ENCODE peak calls at places on chromosomes 1 and 21, in five cellular contexts. One of them, this sample, is unnamed.

GRCh38 chr1:205074513-205074912 is 9.7 kb downstream of the TMEM81 start:
- DNase-seq in stomach: no peak
- DNase-seq in gastrocnemius medialis: no peak
- DNase-seq in Peyer's patch: no peak
- DNase-seq in ovary: no peak
- DNase-seq in this sample: peak; percentile 55

GRCh38 chr21:42237577-42237976 is 18.6 kb downstream of the ABCG1 start:
- DNase-seq in gastrocnemius medialis: no peak
- DNase-seq in ovary: no peak
- DNase-seq in stomach: no peak
- DNase-seq in Peyer's patch: no peak
- DNase-seq in this sample: no peak

GRCh38 chr1:44327679-44328491 is 27.2 kb downstream of the ERI3 start:
- DNase-seq in Peyer's patch: peak; percentile 78
- DNase-seq in ovary: peak; percentile 71
- DNase-seq in stomach: peak; percentile 79
- DNase-seq in gastrocnemius medialis: peak; percentile 77
- DNase-seq in this sample: peak; percentile 92

GRCh38 chr1:3668148-3668547 is 15.8 kb downstream of the TP73 start:
- DNase-seq in gastrocnemius medialis: no peak
- DNase-seq in ovary: no peak
- DNase-seq in stomach: no peak
- DNase-seq in Peyer's patch: no peak
- DNase-seq in this sample: no peak

GRCh38 chr1:34147301-34147700 is 17.7 kb downstream of the CSMD2 start:
- DNase-seq in stomach: no peak
- DNase-seq in gastrocnemius medialis: no peak
- DNase-seq in Peyer's patch: no peak
- DNase-seq in ovary: no peak
- DNase-seq in this sample: no peak

GRCh38 chr1:173914366-173914871 is 2.7 kb downstream of the SERPINC1 start:
- DNase-seq in gastrocnemius medialis: no peak
- DNase-seq in Peyer's patch: peak; percentile 69
- DNase-seq in stomach: peak; percentile 37
- DNase-seq in ovary: no peak
- DNase-seq in this sample: peak; percentile 42

GRCh38 chr1:183604048-183604808 is 14.0 kb upstream of the NCF2 start:
- DNase-seq in stomach: peak; percentile 35
- DNase-seq in ovary: no peak
- DNase-seq in gastrocnemius medialis: no peak
- DNase-seq in Peyer's patch: no peak
- DNase-seq in this sample: no peak

GRCh38 chr1:234961468-234962339 is 166.9 kb downstream of the TOMM20 start:
- DNase-seq in stomach: no peak
- DNase-seq in gastrocnemius medialis: no peak
- DNase-seq in ovary: no peak
- DNase-seq in Peyer's patch: peak; percentile 57
- DNase-seq in this sample: peak; percentile 23

GRCh38 chr1:34858901-34859441 is 578 bp downstream of the SMIM12 start:
- DNase-seq in gastrocnemius medialis: no peak
- DNase-seq in ovary: peak; percentile 56
- DNase-seq in stomach: no peak
- DNase-seq in Peyer's patch: peak; percentile 47
- DNase-seq in this sample: peak; percentile 55

GRCh38 chr21:29290245-29290644 is 8.5 kb upstream of the BACH1 start:
- DNase-seq in stomach: no peak
- DNase-seq in ovary: no peak
- DNase-seq in Peyer's patch: no peak
- DNase-seq in gastrocnemius medialis: no peak
- DNase-seq in this sample: no peak

GRCh38 chr1:10888791-10889627 is 92.6 kb upstream of the CASZ1 start:
- DNase-seq in ovary: no peak
- DNase-seq in gastrocnemius medialis: no peak
- DNase-seq in stomach: no peak
- DNase-seq in Peyer's patch: no peak
- DNase-seq in this sample: no peak

GRCh38 chr1:17028662-17029188 is 17.0 kb upstream of the ATP13A2 start:
- DNase-seq in ovary: no peak
- DNase-seq in stomach: no peak
- DNase-seq in gastrocnemius medialis: no peak
- DNase-seq in Peyer's patch: no peak
- DNase-seq in this sample: no peak

GRCh38 chr1:116466810-116467557 is 93.9 kb downstream of the ATP1A1 start:
- DNase-seq in ovary: no peak
- DNase-seq in stomach: no peak
- DNase-seq in gastrocnemius medialis: no peak
- DNase-seq in Peyer's patch: no peak
- DNase-seq in this sample: no peak

GRCh38 chr1:3148171-3148570 is 79.2 kb downstream of the PRDM16 start:
- DNase-seq in gastrocnemius medialis: no peak
- DNase-seq in ovary: no peak
- DNase-seq in stomach: no peak
- DNase-seq in Peyer's patch: no peak
- DNase-seq in this sample: no peak

GRCh38 chr1:235424092-235424491 is 56.9 kb downstream of the TBCE start:
- DNase-seq in ovary: no peak
- DNase-seq in stomach: no peak
- DNase-seq in gastrocnemius medialis: no peak
- DNase-seq in Peyer's patch: peak; percentile 10
- DNase-seq in this sample: no peak

GRCh38 chr1:147084273-147085096 is 87.8 kb downstream of the PRKAB2 start:
- DNase-seq in Peyer's patch: peak; percentile 82
- DNase-seq in stomach: peak; percentile 63
- DNase-seq in ovary: peak; percentile 35
- DNase-seq in gastrocnemius medialis: peak; percentile 42
- DNase-seq in this sample: peak; percentile 81

GRCh38 chr1:246418565-246419312 is 88.3 kb downstream of the SMYD3 start:
- DNase-seq in gastrocnemius medialis: no peak
- DNase-seq in ovary: no peak
- DNase-seq in stomach: no peak
- DNase-seq in Peyer's patch: no peak
- DNase-seq in this sample: no peak

GRCh38 chr1:157043685-157044084 is 1.9 kb downstream of the ARHGEF11 start:
- DNase-seq in Peyer's patch: no peak
- DNase-seq in ovary: no peak
- DNase-seq in stomach: no peak
- DNase-seq in gastrocnemius medialis: no peak
- DNase-seq in this sample: no peak

GRCh38 chr1:84090447-84091244 is 53.4 kb upstream of the PRKACB start:
- DNase-seq in stomach: no peak
- DNase-seq in ovary: no peak
- DNase-seq in gastrocnemius medialis: no peak
- DNase-seq in Peyer's patch: no peak
- DNase-seq in this sample: no peak

GRCh38 chr1:222643603-222643936 is 25.7 kb downstream of the MIA3 start:
- DNase-seq in ovary: no peak
- DNase-seq in Peyer's patch: no peak
- DNase-seq in gastrocnemius medialis: no peak
- DNase-seq in stomach: no peak
- DNase-seq in this sample: no peak

GRCh38 chr1:51950701-51951100 is 39.8 kb downstream of the RAB3B start:
- DNase-seq in ovary: no peak
- DNase-seq in Peyer's patch: no peak
- DNase-seq in stomach: no peak
- DNase-seq in gastrocnemius medialis: no peak
- DNase-seq in this sample: no peak

GRCh38 chr1:208079161-208079560 is 165.0 kb downstream of the PLXNA2 start:
- DNase-seq in Peyer's patch: no peak
- DNase-seq in ovary: no peak
- DNase-seq in gastrocnemius medialis: no peak
- DNase-seq in stomach: no peak
- DNase-seq in this sample: no peak

DNA sequence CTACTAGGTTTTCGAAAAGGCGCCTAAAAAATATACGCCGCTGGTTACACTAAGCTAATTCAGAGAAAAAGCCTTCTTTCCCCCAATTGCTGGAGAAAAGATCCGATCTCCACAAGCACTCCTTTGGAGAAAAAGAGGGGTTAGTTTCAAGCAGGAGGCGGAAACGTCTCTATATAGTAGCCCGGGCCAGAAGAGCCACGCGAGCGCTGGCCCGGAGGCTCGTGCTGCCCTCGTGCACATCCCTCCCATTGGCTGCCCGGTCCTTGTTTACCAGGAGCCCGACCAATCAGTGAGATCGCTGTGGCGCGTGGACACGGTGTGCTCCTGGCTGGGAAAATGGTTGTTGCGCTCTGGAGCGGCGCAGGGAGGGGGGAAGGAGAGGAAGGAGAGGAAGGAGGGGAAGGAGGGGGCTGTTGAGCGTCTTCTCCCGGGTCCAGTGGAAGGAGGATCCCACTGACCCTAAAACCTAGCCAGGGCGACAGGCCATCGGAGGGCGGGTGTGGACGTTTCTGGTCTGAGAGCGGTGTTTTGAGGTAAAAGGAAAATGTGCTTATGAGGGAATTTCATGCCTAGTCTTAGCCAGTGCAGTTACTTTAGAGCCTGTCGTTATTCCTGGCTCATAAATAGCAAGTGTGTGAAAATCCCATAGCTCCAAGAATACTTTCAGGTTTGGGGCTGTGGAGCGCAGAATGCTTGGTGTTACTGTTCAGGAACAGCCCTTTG is at the start of gene TXNIP:
- DNase-seq in Peyer's patch: peak; percentile 100
- DNase-seq in stomach: peak; percentile 99
- DNase-seq in gastrocnemius medialis: peak; percentile 100
- DNase-seq in ovary: peak; percentile 96
- DNase-seq in this sample: peak; percentile 97
- TF ChIP-seq POLR2A in Peyer's patch: peak; percentile 99
- TF ChIP-seq POLR2A in stomach: no peak
- TF ChIP-seq POLR2A in gastrocnemius medialis: peak; percentile 96
- TF ChIP-seq POLR2A in ovary: peak; percentile 91
- TF ChIP-seq POLR2A in this sample: peak; percentile 48

GRCh38 chr1:151327903-151328674 is 873 bp upstream of the PI4KB start:
- DNase-seq in gastrocnemius medialis: no peak
- DNase-seq in Peyer's patch: peak; percentile 50
- DNase-seq in stomach: no peak
- DNase-seq in ovary: peak; percentile 47
- DNase-seq in this sample: peak; percentile 35
- TF ChIP-seq POLR2A in gastrocnemius medialis: no peak
- TF ChIP-seq POLR2A in Peyer's patch: no peak
- TF ChIP-seq POLR2A in stomach: no peak
- TF ChIP-seq POLR2A in ovary: no peak
- TF ChIP-seq POLR2A in this sample: no peak

GRCh38 chr1:15949453-15950245 is 26.3 kb downstream of the ZBTB17 start:
- DNase-seq in ovary: peak; percentile 97
- DNase-seq in stomach: peak; percentile 77
- DNase-seq in Peyer's patch: peak; percentile 96
- DNase-seq in gastrocnemius medialis: peak; percentile 93
- DNase-seq in this sample: peak; percentile 87
- TF ChIP-seq POLR2A in ovary: peak; percentile 71
- TF ChIP-seq POLR2A in stomach: no peak
- TF ChIP-seq POLR2A in Peyer's patch: no peak
- TF ChIP-seq POLR2A in gastrocnemius medialis: peak; percentile 59
- TF ChIP-seq POLR2A in this sample: no peak

DNA sequence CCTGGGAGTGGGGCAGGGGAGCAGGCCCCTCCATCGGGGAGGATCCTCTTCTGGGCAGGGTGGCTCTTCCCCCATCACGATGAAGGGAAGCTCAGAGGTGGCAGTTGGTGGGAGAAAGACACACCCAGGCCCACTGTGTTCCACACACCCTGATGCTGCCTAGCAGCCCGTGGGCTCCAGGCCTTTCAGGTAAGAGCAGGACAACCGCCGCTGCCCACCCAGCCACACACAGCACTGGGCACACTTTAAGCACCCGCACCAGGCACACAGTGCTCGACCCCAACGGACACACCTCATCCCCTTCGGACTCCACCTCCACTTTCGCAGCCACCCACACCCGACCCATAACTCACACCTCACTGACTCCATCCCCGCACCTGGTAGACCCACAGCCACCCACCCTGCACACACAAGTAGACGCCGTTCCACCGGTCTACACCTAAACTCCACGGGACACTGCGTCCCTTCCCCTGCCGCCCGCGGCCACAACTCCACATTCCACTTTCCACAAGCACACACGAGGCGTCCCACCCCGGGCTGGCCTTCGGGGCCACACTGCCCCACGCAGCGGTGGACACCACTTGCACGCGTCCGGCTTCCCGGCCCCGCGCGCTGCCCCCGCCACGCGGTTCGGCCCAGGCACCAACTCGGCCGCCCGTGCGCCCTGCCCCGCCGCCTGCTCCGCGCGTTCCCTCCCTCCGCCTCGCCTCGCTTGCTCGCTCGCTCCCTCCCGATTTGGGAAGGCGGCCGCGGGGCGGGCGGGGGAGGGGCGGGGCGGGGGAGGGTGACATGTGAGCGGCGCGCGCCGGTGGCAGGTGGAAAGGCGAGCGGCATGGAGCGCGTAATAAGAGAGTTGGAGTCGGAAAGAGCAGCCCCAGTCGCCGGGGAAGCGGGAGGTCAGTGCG is at the start of gene KCNQ4:
- DNase-seq in ovary: peak; percentile 68
- DNase-seq in stomach: peak; percentile 77
- DNase-seq in gastrocnemius medialis: peak; percentile 79
- DNase-seq in Peyer's patch: no peak
- DNase-seq in this sample: no peak
- TF ChIP-seq POLR2A in ovary: no peak
- TF ChIP-seq POLR2A in stomach: no peak
- TF ChIP-seq POLR2A in gastrocnemius medialis: peak; percentile 38
- TF ChIP-seq POLR2A in Peyer's patch: no peak
- TF ChIP-seq POLR2A in this sample: no peak

DNA sequence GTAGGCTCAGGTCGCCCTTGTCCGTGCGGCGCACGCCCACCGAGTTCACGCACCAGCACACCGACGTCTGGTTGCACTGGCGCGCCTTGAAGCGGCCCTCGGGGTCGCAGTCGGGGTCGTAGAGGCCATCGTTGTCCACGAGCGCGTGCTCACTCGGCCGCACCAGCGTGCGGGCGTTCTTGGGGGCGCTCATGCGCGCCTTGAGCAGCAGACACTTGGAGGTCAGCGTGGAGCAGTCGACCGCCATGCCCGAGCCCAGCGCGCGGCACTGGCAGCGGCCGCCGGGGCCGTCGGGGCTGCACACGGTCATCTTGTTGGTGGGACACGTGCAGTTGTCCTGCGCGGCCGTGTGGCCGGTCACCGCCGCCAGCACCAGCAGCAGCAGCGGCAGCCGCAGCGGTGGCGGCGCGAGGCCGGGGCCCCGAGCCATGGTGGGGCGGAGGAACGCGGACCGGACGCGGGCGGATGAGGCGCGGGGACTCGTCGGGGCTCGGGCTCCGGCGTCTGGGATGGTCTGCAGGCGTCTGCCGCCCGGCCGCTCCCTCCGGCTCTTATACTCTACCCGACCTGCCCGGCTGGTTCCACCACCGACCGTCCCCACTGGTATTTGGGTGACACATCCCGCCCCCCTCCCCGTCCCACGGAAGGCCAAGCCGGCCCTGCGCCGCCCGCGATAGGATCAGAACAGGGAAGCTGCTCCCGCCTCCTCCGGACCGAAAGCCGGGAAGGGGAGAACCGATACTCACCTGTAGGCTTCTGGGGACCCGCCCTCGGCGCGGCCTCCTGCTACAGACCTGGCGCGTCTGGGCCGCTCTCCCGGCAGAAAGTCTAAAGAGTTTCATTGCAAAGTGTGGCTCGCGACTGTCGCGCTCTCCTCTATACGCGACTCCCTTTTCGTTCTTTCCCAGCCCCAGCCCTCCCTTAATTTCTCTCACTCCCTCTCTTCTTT is at the start of gene TACSTD2:
- DNase-seq in ovary: peak; percentile 47
- DNase-seq in Peyer's patch: peak; percentile 52
- DNase-seq in gastrocnemius medialis: no peak
- DNase-seq in stomach: peak; percentile 84
- DNase-seq in this sample: no peak
- TF ChIP-seq POLR2A in ovary: no peak
- TF ChIP-seq POLR2A in Peyer's patch: no peak
- TF ChIP-seq POLR2A in gastrocnemius medialis: no peak
- TF ChIP-seq POLR2A in stomach: no peak
- TF ChIP-seq POLR2A in this sample: no peak

This sample was measured in H54.